ENCODE peak calls at places on chromosomes 13 and 19, in seven cellular contexts. A is WTC11, C is brain microvascular endothelial cell, G is osteoblast, I is glutamatergic neuron, Y is BJ, L is fibroblast of the aortic adventitia. U is an unnamed sample.

GRCh38 chr19:7866399-7867091 is 7.6 kb downstream of the PRR36 start:
- DNase-seq in I (no peak), L (no peak), Y (no peak), G (peak; percentile 84), C (no peak), A (no peak), U (no peak)

GRCh38 chr19:49658139-49658517 is 7.5 kb downstream of the IRF3 start:
- DNase-seq in I (no peak), C (no peak), L (no peak), G (no peak), Y (no peak), A (no peak), U (no peak)

GRCh38 chr19:39362682-39363657 is 20.7 kb downstream of the SAMD4B start:
- DNase-seq in I (no peak), L (peak; percentile 83), C (peak; percentile 62), G (peak; percentile 92), A (no peak), Y (peak; percentile 60), U (no peak)

GRCh38 chr13:39047560-39047959 is 9.3 kb downstream of the NHLRC3 start:
- DNase-seq in I (no peak), L (no peak), C (no peak), G (no peak), A (peak; percentile 52), Y (no peak), U (no peak)

GRCh38 chr13:40483601-40484000 is 182.8 kb downstream of the FOXO1 start:
- DNase-seq in G (no peak), L (no peak), C (no peak), Y (no peak), I (no peak), A (no peak), U (no peak)

GRCh38 chr13:33740134-33740538 is 77.8 kb upstream of the RFC3 start:
- DNase-seq in G (peak; percentile 75), C (peak; percentile 36), I (no peak), L (peak; percentile 93), A (no peak), Y (no peak), U (no peak)

GRCh38 chr19:13964776-13965175 is 12.5 kb downstream of the DCAF15 start:
- DNase-seq in L (no peak), C (no peak), A (no peak), G (peak; percentile 92), Y (no peak), I (no peak), U (no peak)

GRCh38 chr19:10120538-10121198 is 969 bp upstream of the EIF3G start:
- DNase-seq in I (no peak), G (peak; percentile 90), L (peak; percentile 94), Y (peak; percentile 68), A (no peak), C (peak; percentile 74), U (peak; percentile 46)

GRCh38 chr19:41303941-41304340 is 6.0 kb upstream of the CCDC97 start:
- DNase-seq in C (no peak), L (no peak), G (no peak), Y (no peak), A (no peak), I (no peak), U (no peak)

GRCh38 chr13:51913421-51914136 is 51.8 kb downstream of the CCDC70 start:
- DNase-seq in Y (no peak), I (peak; percentile 59), A (peak; percentile 36), L (no peak), C (no peak), G (no peak), U (no peak)
- TF ChIP-seq CTCF in Y (no peak), I (no peak), A (no peak), L (no peak), C (peak; percentile 41), G (no peak), U (no peak)

GRCh38 chr13:43785681-43786471 is 896 bp downstream of the ENOX1 start:
- DNase-seq in L (peak; percentile 78), I (peak; percentile 81), C (peak; percentile 73), A (peak; percentile 72), Y (no peak), G (peak; percentile 93), U (no peak)

GRCh38 chr13:43787998-43788397 is 1.2 kb upstream of the ENOX1 start:
- DNase-seq in Y (no peak), G (peak; percentile 61), C (peak; percentile 65), I (peak; percentile 30), L (peak; percentile 70), A (peak; percentile 20), U (no peak)

GRCh38 chr13:43787518-43787891 is 733 bp upstream of the ENOX1 start:
- DNase-seq in G (no peak), L (no peak), I (no peak), Y (no peak), A (no peak), C (no peak), U (no peak)

GRCh38 chr13:43786472-43786765 is 353 bp downstream of the ENOX1 start:
- DNase-seq in G (no peak), Y (no peak), A (no peak), L (no peak), I (no peak), C (no peak), U (no peak)

GRCh38 chr13:43786766-43787517 is at the start of gene ENOX1:
- DNase-seq in L (peak; percentile 84), A (peak; percentile 63), G (peak; percentile 88), I (peak; percentile 82), C (peak; percentile 48), Y (no peak), U (no peak)
- TF ChIP-seq CTCF in L (peak; percentile 10), A (no peak), G (no peak), I (peak; percentile 17), C (no peak), Y (peak; percentile 18), U (no peak)

GRCh38 chr19:50896591-50897190 is 14.5 kb downstream of the KLK4 start:
- DNase-seq in L (peak; percentile 17), Y (no peak), C (peak; percentile 49), I (no peak), A (no peak), G (peak; percentile 58), U (no peak)

GRCh38 chr19:50891253-50891625 is 18.0 kb downstream of the KLK2 start:
- DNase-seq in I (no peak), A (no peak), Y (no peak), G (no peak), C (no peak), L (no peak), U (no peak)

GRCh38 chr19:50890422-50891252 is 17.4 kb downstream of the KLK2 start:
- DNase-seq in C (peak; percentile 16), L (peak; percentile 12), Y (no peak), A (no peak), G (peak; percentile 88), I (no peak), U (no peak)

GRCh38 chr19:50894478-50895356 is 16.5 kb downstream of the KLK4 start:
- DNase-seq in I (no peak), G (no peak), Y (no peak), C (no peak), L (no peak), A (no peak), U (no peak)

GRCh38 chr19:50893047-50893737 is 18.0 kb downstream of the KLK4 start:
- DNase-seq in I (no peak), C (no peak), A (peak; percentile 63), G (no peak), L (no peak), Y (no peak), U (no peak)
- TF ChIP-seq CTCF in I (no peak), C (no peak), A (peak; percentile 43), G (no peak), L (no peak), Y (peak; percentile 6), U (no peak)

DNA sequence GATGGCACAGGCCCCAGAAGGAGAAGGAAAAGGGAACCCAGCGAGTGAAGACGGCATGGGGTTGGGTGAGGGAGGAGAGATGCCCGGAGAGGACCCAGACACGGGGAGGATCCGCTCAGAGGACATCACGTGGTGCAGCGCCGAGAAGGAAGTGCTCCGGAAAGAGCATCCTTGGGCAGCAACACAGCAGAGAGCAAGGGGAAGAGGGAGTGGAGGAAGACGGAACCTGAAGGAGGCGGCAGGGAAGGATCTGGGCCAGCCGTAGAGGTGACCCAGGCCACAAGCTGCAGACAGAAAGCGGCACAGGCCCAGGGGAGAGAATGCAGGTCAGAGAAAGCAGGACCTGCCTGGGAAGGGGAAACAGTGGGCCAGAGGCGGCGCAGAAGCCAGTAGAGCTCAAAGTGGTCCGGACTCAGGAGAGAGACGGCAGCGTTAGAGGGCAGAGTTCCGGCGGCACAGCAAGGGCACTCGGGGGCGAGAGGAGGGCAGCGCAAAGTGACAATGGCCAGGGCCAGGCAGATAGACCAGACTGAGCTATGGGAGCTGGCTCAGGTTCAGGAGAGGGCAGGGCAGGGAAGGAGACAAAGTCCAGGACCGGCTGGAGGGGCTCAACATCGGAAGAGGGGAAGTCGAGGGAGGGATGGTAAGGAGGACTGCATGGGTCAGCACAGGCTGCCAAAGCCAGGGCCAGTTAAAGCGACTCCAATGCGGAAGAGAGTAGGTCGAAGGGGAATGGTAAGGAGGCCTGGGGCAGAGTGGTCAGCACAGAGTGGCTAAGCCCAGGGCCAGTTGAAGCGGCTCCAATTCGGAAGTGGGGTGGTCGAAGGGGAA is 990 bp downstream of the PPP1R12C start:
- DNase-seq in Y (no peak), I (peak; percentile 57), C (peak; percentile 56), G (peak; percentile 98), L (peak; percentile 68), A (no peak), U (no peak)
- TF ChIP-seq CTCF in Y (peak; percentile 12), I (no peak), C (no peak), G (no peak), L (no peak), A (no peak), U (no peak)

DNA sequence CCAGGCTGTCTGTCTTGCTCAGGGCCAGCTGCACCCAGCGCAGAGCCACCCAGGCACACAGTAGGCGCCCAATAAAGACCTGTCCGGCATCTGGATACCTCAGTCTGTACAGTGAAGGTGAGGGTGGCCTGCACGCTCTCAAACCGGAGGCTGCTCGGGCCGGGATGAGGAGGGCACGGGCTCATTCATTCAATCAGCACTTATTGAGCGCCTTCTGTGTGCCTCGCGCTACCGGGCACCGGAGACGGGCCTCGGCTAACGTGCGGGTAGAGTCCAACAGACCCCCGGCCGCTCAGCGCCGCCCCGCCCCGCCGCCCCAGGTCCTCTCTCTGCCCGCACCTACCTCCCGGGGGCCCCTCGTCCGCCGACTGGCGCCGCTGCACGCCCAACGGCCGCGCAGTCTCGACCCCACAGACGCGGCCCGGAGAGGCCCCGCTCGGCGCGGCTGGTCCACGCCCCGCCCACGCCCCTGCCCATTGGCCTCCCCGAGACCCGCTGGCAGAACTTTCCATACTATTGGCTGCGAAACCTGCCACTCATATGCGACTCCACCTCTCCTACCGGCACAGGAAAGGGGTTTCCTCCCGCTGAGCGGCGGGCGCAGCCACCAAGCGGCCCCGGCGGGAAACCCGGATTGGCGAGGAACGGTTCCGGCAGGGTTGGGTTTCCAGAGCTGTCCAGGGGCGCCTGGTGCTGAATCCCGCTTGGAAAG is at the start of gene SLC39A3:
- DNase-seq in C (peak; percentile 99), G (peak; percentile 100), I (peak; percentile 99), L (peak; percentile 99), A (peak; percentile 100), Y (peak; percentile 76), U (peak; percentile 98)
- TF ChIP-seq CTCF in C (peak; percentile 27), G (no peak), I (no peak), L (peak; percentile 53), A (no peak), Y (peak; percentile 34), U (peak; percentile 13)

U was measured in AG09319.